ENCODE peak calls at places on chromosomes 6 and 20, in six cellular contexts. Z is astrocyte; Q is naive thymus-derived CD4-positive, alpha-beta T cell; G is effector memory CD4-positive, alpha-beta T cell; D is thyroid gland; V is iPS DF 6.9. L is an unnamed sample.

GRCh38 chr6:139659196-139659595 is 284.7 kb upstream of the CITED2 start:
- DNase-seq in Z (no peak), Q (no peak), G (no peak), D (no peak), V (no peak), L (no peak)

GRCh38 chr6:152206072-152206818 is 398.8 kb downstream of the ESR1 start:
- DNase-seq in Z (no peak), Q (peak; percentile 50), G (no peak), D (no peak), V (peak; percentile 13), L (peak; percentile 49)

GRCh38 chr6:46528956-46529750 is 37.9 kb upstream of the RCAN2 start:
- DNase-seq in Z (no peak), Q (no peak), G (no peak), D (no peak), V (no peak), L (no peak)

GRCh38 chr6:118584906-118585305 is 36.8 kb downstream of the PLN start:
- DNase-seq in Z (no peak), Q (no peak), G (no peak), D (no peak), V (no peak), L (no peak)

GRCh38 chr6:1242439-1242838 is 69.5 kb upstream of the FOXQ1 start:
- DNase-seq in Z (no peak), Q (no peak), G (no peak), D (no peak), V (no peak), L (no peak)

GRCh38 chr6:33428219-33428890 is 8.5 kb downstream of the SYNGAP1 start:
- DNase-seq in Z (no peak), Q (no peak), G (no peak), D (peak; percentile 28), V (no peak), L (peak; percentile 47)

GRCh38 chr20:41268917-41269652 is 48.4 kb downstream of the ZHX3 start:
- DNase-seq in Z (no peak), Q (no peak), G (no peak), D (no peak), V (no peak), L (no peak)

GRCh38 chr6:70413829-70414494 is 654 bp downstream of the FAM135A start:
- DNase-seq in Z (no peak), Q (no peak), G (no peak), D (no peak), V (no peak), L (no peak)

GRCh38 chr6:158869010-158869603 is 49.9 kb upstream of the EZR start:
- DNase-seq in Z (peak; percentile 82), Q (no peak), G (no peak), D (peak; percentile 81), V (no peak), L (no peak)

GRCh38 chr6:112184996-112185395 is 69.4 kb downstream of the LAMA4 start:
- DNase-seq in Z (no peak), Q (no peak), G (no peak), D (no peak), V (no peak), L (no peak)

GRCh38 chr6:100084301-100085161 is 90.5 kb upstream of the MCHR2 start:
- DNase-seq in Z (peak; percentile 86), Q (no peak), G (no peak), D (no peak), V (no peak), L (no peak)

GRCh38 chr20:33814238-33814712 is 3.1 kb downstream of the CHMP4B start:
- DNase-seq in Z (no peak), Q (no peak), G (no peak), D (no peak), V (no peak), L (no peak)

GRCh38 chr20:14336667-14337066 is 745 bp downstream of the FLRT3 start:
- DNase-seq in Z (peak; percentile 3), Q (no peak), G (no peak), D (peak; percentile 5), V (no peak), L (no peak)

GRCh38 chr6:146770965-146771735 is 172.4 kb downstream of the ADGB start:
- DNase-seq in Z (no peak), Q (peak; percentile 57), G (peak; percentile 26), D (peak; percentile 7), V (no peak), L (peak; percentile 18)

GRCh38 chr6:3284436-3284876 is 25.7 kb downstream of the PSMG4 start:
- DNase-seq in Z (no peak), Q (no peak), G (no peak), D (no peak), V (no peak), L (no peak)

GRCh38 chr20:35319206-35320197 is 27.3 kb upstream of the FAM83C start:
- DNase-seq in Z (peak; percentile 87), Q (no peak), G (no peak), D (no peak), V (no peak), L (no peak)

GRCh38 chr20:8571660-8572059 is 439.6 kb downstream of the PLCB1 start:
- DNase-seq in Z (no peak), Q (no peak), G (no peak), D (no peak), V (no peak), L (no peak)

GRCh38 chr6:9502991-9503761 is 911.7 kb downstream of the TFAP2A start:
- DNase-seq in Z (peak; percentile 95), Q (no peak), G (no peak), D (no peak), V (no peak), L (no peak)

GRCh38 chr6:53998293-53998692 is 113.0 kb upstream of the MLIP start:
- DNase-seq in Z (no peak), Q (no peak), G (no peak), D (no peak), V (no peak), L (no peak)

GRCh38 chr6:36838896-36839818 is at the start of gene CPNE5:
- DNase-seq in Z (no peak), Q (no peak), G (no peak), D (no peak), V (no peak), L (no peak)

GRCh38 chr6:71347119-71347518 is 58.5 kb downstream of the OGFRL1 start:
- DNase-seq in Z (no peak), Q (no peak), G (no peak), D (no peak), V (no peak), L (no peak)

GRCh38 chr6:3389390-3390167 is 67.3 kb downstream of the SLC22A23 start:
- DNase-seq in Z (peak; percentile 93), Q (no peak), G (no peak), D (no peak), V (no peak), L (no peak)

GRCh38 chr6:24930386-24930785 is 5.4 kb downstream of the RIPOR2 start:
- DNase-seq in Z (peak; percentile 87), Q (no peak), G (no peak), D (no peak), V (no peak), L (no peak)

GRCh38 chr6:149716584-149716983 is 1.3 kb downstream of the LATS1 start:
- DNase-seq in Z (peak; percentile 25), Q (no peak), G (no peak), D (no peak), V (no peak), L (no peak)

GRCh38 chr6:195861-196360 is 96.4 kb upstream of the DUSP22 start:
- DNase-seq in Z (peak; percentile 20), Q (peak; percentile 42), G (peak; percentile 34), D (no peak), V (no peak), L (peak; percentile 35)

GRCh38 chr6:157644043-157644810 is 178.8 kb upstream of the SNX9 start:
- DNase-seq in Z (no peak), Q (no peak), G (no peak), D (peak; percentile 43), V (no peak), L (no peak)

GRCh38 chr6:5438882-5439584 is 177.7 kb downstream of the FARS2 start:
- DNase-seq in Z (no peak), Q (no peak), G (no peak), D (no peak), V (peak; percentile 68), L (no peak)

GRCh38 chr6:131682427-131682826 is 18.8 kb downstream of the OR2A4 start:
- DNase-seq in Z (no peak), Q (no peak), G (no peak), D (no peak), V (no peak), L (no peak)

GRCh38 chr6:105733556-105734162 is 330.8 kb upstream of the PREP start:
- DNase-seq in Z (peak; percentile 13), Q (peak; percentile 37), G (no peak), D (no peak), V (no peak), L (no peak)

GRCh38 chr20:57388953-57389694 is 2.1 kb upstream of the RBM38 start:
- DNase-seq in Z (peak; percentile 41), Q (peak; percentile 71), G (peak; percentile 38), D (peak; percentile 84), V (no peak), L (no peak)

DNA sequence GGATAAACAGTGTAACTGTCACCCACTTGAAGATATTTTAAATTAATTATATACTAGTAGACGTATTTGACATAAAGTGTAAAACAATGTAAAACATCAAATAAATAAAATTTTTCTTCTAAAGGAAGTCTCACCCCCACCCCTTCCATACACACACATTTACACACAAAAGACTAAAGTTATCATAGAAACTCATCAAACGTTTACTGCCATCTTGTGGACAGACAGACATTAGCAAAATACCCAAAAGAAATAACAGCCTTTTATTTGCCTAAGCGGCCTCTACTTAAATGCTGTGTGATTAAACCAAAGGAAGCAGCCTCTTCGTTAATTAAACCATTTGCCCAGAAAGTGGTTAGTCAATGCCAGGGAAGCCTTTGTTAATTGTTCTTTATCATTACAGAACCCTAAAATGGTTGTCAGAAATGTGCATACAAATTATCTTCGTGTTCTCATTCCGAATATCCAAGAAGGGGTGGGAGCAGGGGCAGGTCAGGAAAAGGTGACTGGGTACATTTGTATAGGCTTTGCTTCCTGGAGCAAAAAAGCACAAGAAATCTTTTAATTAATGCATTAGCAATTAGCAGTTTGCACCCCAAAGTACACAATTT is 176.2 kb upstream of the SASH1 start:
- DNase-seq in Z (peak; percentile 39), Q (peak; percentile 16), G (no peak), D (no peak), V (no peak), L (no peak)
- H3K4me3 ChIP-seq in Z (no peak overlapping the region), Q (no peak overlapping the region), G (no peak overlapping the region), D (no peak overlapping the region), V (no peak overlapping the region), L (no peak overlapping the region)

DNA sequence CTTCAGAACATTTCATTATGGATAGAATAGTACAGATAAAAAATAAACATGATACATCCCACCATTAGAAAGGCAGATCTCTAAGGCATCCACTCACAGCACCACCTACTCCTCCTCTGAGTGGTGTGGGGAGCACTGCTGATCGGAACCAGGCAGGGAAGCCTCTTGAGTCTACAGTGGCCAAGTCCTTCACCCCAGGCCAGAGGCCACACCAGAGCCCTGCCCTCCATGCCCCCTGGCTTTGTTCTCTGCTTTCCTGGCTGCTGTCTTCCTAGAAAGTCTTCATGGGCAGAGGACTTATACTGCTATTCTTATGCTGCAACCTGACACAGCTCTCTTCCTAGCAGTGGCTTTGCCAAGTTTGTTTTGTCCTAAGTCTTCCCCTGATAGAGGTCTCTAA is 201.8 kb upstream of the THBS2 start:
- DNase-seq in Z (no peak), Q (no peak), G (no peak), D (no peak), V (no peak), L (no peak)
- H3K27ac ChIP-seq in Z (no peak overlapping the region), Q (no peak overlapping the region), G (no peak overlapping the region), D (no peak overlapping the region), V (no peak overlapping the region), L (no peak overlapping the region)

GRCh38 chr6:101395345-101395744 is 1.8 kb downstream of the GRIK2 start:
- DNase-seq in Z (no peak), Q (no peak), G (no peak), D (no peak), V (no peak), L (no peak)
- H3K4me3 ChIP-seq in Z (no peak overlapping the region), Q (no peak overlapping the region), G (no peak overlapping the region), D (no peak overlapping the region), V (no peak overlapping the region), L (no peak overlapping the region)

GRCh38 chr6:13413906-13414555 is 73.4 kb downstream of the GFOD1 start:
- DNase-seq in Z (no peak), Q (no peak), G (no peak), D (no peak), V (no peak), L (no peak)
- H3K27ac ChIP-seq in Z (no peak overlapping the region), Q (no peak overlapping the region), G (no peak overlapping the region), D (peak overlapping the region; percentile 31), V (no peak overlapping the region), L (no peak overlapping the region)